ENCODE peak calls at places on chromosomes 3 and 15, in six cellular contexts. One of them, this sample, is unnamed.

GRCh38 chr3:38964646-38965045 is 87.1 kb downstream of the SCN11A start:
- DNase-seq in activated T-cell treated with anti-CD3 and anti-CD28 coated beads, Interleukin-2, amount 50 U/mL, for 24 hours: no peak
- DNase-seq in stomach: no peak
- DNase-seq in stimulated activated CD4-positive, alpha-beta T cell treated with anti-CD3 and anti-CD28 coated beads, Interleukin-15, amount 100 ng/mL, for 1 hour: no peak
- DNase-seq in uterus: no peak
- DNase-seq in spleen: no peak
- DNase-seq in this sample: no peak

GRCh38 chr3:55859305-55859704 is 372.2 kb upstream of the WNT5A start:
- DNase-seq in activated T-cell treated with anti-CD3 and anti-CD28 coated beads, Interleukin-2, amount 50 U/mL, for 24 hours: no peak
- DNase-seq in stomach: no peak
- DNase-seq in stimulated activated CD4-positive, alpha-beta T cell treated with anti-CD3 and anti-CD28 coated beads, Interleukin-15, amount 100 ng/mL, for 1 hour: no peak
- DNase-seq in uterus: no peak
- DNase-seq in spleen: no peak
- DNase-seq in this sample: no peak

GRCh38 chr3:117195034-117195433 is 485.5 kb downstream of the TUSC7 start:
- DNase-seq in activated T-cell treated with anti-CD3 and anti-CD28 coated beads, Interleukin-2, amount 50 U/mL, for 24 hours: no peak
- DNase-seq in stomach: no peak
- DNase-seq in stimulated activated CD4-positive, alpha-beta T cell treated with anti-CD3 and anti-CD28 coated beads, Interleukin-15, amount 100 ng/mL, for 1 hour: no peak
- DNase-seq in uterus: no peak
- DNase-seq in spleen: no peak
- DNase-seq in this sample: no peak

GRCh38 chr3:27368831-27369607 is at the start of gene NEK10:
- DNase-seq in activated T-cell treated with anti-CD3 and anti-CD28 coated beads, Interleukin-2, amount 50 U/mL, for 24 hours: peak; percentile 93
- DNase-seq in stomach: peak; percentile 94
- DNase-seq in stimulated activated CD4-positive, alpha-beta T cell treated with anti-CD3 and anti-CD28 coated beads, Interleukin-15, amount 100 ng/mL, for 1 hour: peak; percentile 76
- DNase-seq in uterus: peak; percentile 81
- DNase-seq in spleen: peak; percentile 96
- DNase-seq in this sample: peak; percentile 93

GRCh38 chr3:126542340-126543241 is 16.1 kb downstream of the C3orf22 start:
- DNase-seq in activated T-cell treated with anti-CD3 and anti-CD28 coated beads, Interleukin-2, amount 50 U/mL, for 24 hours: peak; percentile 12
- DNase-seq in stomach: peak; percentile 11
- DNase-seq in stimulated activated CD4-positive, alpha-beta T cell treated with anti-CD3 and anti-CD28 coated beads, Interleukin-15, amount 100 ng/mL, for 1 hour: no peak
- DNase-seq in uterus: peak; percentile 9
- DNase-seq in spleen: peak; percentile 74
- DNase-seq in this sample: peak; percentile 11

GRCh38 chr3:13877911-13878710 is 1.8 kb downstream of the WNT7A start:
- DNase-seq in activated T-cell treated with anti-CD3 and anti-CD28 coated beads, Interleukin-2, amount 50 U/mL, for 24 hours: peak; percentile 45
- DNase-seq in stomach: no peak
- DNase-seq in stimulated activated CD4-positive, alpha-beta T cell treated with anti-CD3 and anti-CD28 coated beads, Interleukin-15, amount 100 ng/mL, for 1 hour: no peak
- DNase-seq in uterus: no peak
- DNase-seq in spleen: no peak
- DNase-seq in this sample: no peak

GRCh38 chr3:186653984-186654383 is 11.8 kb upstream of the HRG start:
- DNase-seq in activated T-cell treated with anti-CD3 and anti-CD28 coated beads, Interleukin-2, amount 50 U/mL, for 24 hours: no peak
- DNase-seq in stomach: no peak
- DNase-seq in stimulated activated CD4-positive, alpha-beta T cell treated with anti-CD3 and anti-CD28 coated beads, Interleukin-15, amount 100 ng/mL, for 1 hour: no peak
- DNase-seq in uterus: no peak
- DNase-seq in spleen: no peak
- DNase-seq in this sample: no peak

GRCh38 chr3:53554559-53555511 is 60.4 kb downstream of the CACNA1D start:
- DNase-seq in activated T-cell treated with anti-CD3 and anti-CD28 coated beads, Interleukin-2, amount 50 U/mL, for 24 hours: no peak
- DNase-seq in stomach: no peak
- DNase-seq in stimulated activated CD4-positive, alpha-beta T cell treated with anti-CD3 and anti-CD28 coated beads, Interleukin-15, amount 100 ng/mL, for 1 hour: no peak
- DNase-seq in uterus: no peak
- DNase-seq in spleen: no peak
- DNase-seq in this sample: no peak

GRCh38 chr15:66595332-66595731 is 29.5 kb upstream of the LCTL start:
- DNase-seq in activated T-cell treated with anti-CD3 and anti-CD28 coated beads, Interleukin-2, amount 50 U/mL, for 24 hours: no peak
- DNase-seq in stomach: no peak
- DNase-seq in stimulated activated CD4-positive, alpha-beta T cell treated with anti-CD3 and anti-CD28 coated beads, Interleukin-15, amount 100 ng/mL, for 1 hour: no peak
- DNase-seq in uterus: no peak
- DNase-seq in spleen: no peak
- DNase-seq in this sample: no peak

GRCh38 chr3:121793078-121793477 is 41.8 kb downstream of the IQCB1 start:
- DNase-seq in activated T-cell treated with anti-CD3 and anti-CD28 coated beads, Interleukin-2, amount 50 U/mL, for 24 hours: no peak
- DNase-seq in stomach: no peak
- DNase-seq in stimulated activated CD4-positive, alpha-beta T cell treated with anti-CD3 and anti-CD28 coated beads, Interleukin-15, amount 100 ng/mL, for 1 hour: no peak
- DNase-seq in uterus: no peak
- DNase-seq in spleen: no peak
- DNase-seq in this sample: no peak

GRCh38 chr15:88375234-88375926 is 91.8 kb downstream of the MRPL46 start:
- DNase-seq in activated T-cell treated with anti-CD3 and anti-CD28 coated beads, Interleukin-2, amount 50 U/mL, for 24 hours: no peak
- DNase-seq in stomach: no peak
- DNase-seq in stimulated activated CD4-positive, alpha-beta T cell treated with anti-CD3 and anti-CD28 coated beads, Interleukin-15, amount 100 ng/mL, for 1 hour: no peak
- DNase-seq in uterus: peak; percentile 39
- DNase-seq in spleen: no peak
- DNase-seq in this sample: no peak

GRCh38 chr3:100073555-100074307 is 40.6 kb downstream of the FILIP1L start:
- DNase-seq in activated T-cell treated with anti-CD3 and anti-CD28 coated beads, Interleukin-2, amount 50 U/mL, for 24 hours: no peak
- DNase-seq in stomach: no peak
- DNase-seq in stimulated activated CD4-positive, alpha-beta T cell treated with anti-CD3 and anti-CD28 coated beads, Interleukin-15, amount 100 ng/mL, for 1 hour: no peak
- DNase-seq in uterus: peak; percentile 59
- DNase-seq in spleen: no peak
- DNase-seq in this sample: no peak

GRCh38 chr15:98410328-98410727 is 238.0 kb upstream of the IGF1R start:
- DNase-seq in activated T-cell treated with anti-CD3 and anti-CD28 coated beads, Interleukin-2, amount 50 U/mL, for 24 hours: no peak
- DNase-seq in stomach: no peak
- DNase-seq in stimulated activated CD4-positive, alpha-beta T cell treated with anti-CD3 and anti-CD28 coated beads, Interleukin-15, amount 100 ng/mL, for 1 hour: no peak
- DNase-seq in uterus: no peak
- DNase-seq in spleen: no peak
- DNase-seq in this sample: no peak

GRCh38 chr3:61561374-61562041 is at the start of gene PTPRG:
- DNase-seq in activated T-cell treated with anti-CD3 and anti-CD28 coated beads, Interleukin-2, amount 50 U/mL, for 24 hours: peak; percentile 34
- DNase-seq in stomach: peak; percentile 90
- DNase-seq in stimulated activated CD4-positive, alpha-beta T cell treated with anti-CD3 and anti-CD28 coated beads, Interleukin-15, amount 100 ng/mL, for 1 hour: no peak
- DNase-seq in uterus: peak; percentile 91
- DNase-seq in spleen: peak; percentile 79
- DNase-seq in this sample: peak; percentile 88

GRCh38 chr3:52350436-52350835 is 34.3 kb downstream of the DNAH1 start:
- DNase-seq in activated T-cell treated with anti-CD3 and anti-CD28 coated beads, Interleukin-2, amount 50 U/mL, for 24 hours: no peak
- DNase-seq in stomach: no peak
- DNase-seq in stimulated activated CD4-positive, alpha-beta T cell treated with anti-CD3 and anti-CD28 coated beads, Interleukin-15, amount 100 ng/mL, for 1 hour: no peak
- DNase-seq in uterus: no peak
- DNase-seq in spleen: peak; percentile 34
- DNase-seq in this sample: no peak

GRCh38 chr3:14768881-14769280 is 49.9 kb upstream of the FGD5 start:
- DNase-seq in activated T-cell treated with anti-CD3 and anti-CD28 coated beads, Interleukin-2, amount 50 U/mL, for 24 hours: peak; percentile 20
- DNase-seq in stomach: no peak
- DNase-seq in stimulated activated CD4-positive, alpha-beta T cell treated with anti-CD3 and anti-CD28 coated beads, Interleukin-15, amount 100 ng/mL, for 1 hour: no peak
- DNase-seq in uterus: no peak
- DNase-seq in spleen: peak; percentile 38
- DNase-seq in this sample: no peak

GRCh38 chr15:44489464-44489863 is 47.5 kb upstream of the EIF3J start:
- DNase-seq in activated T-cell treated with anti-CD3 and anti-CD28 coated beads, Interleukin-2, amount 50 U/mL, for 24 hours: no peak
- DNase-seq in stomach: no peak
- DNase-seq in stimulated activated CD4-positive, alpha-beta T cell treated with anti-CD3 and anti-CD28 coated beads, Interleukin-15, amount 100 ng/mL, for 1 hour: no peak
- DNase-seq in uterus: no peak
- DNase-seq in spleen: no peak
- DNase-seq in this sample: no peak

GRCh38 chr3:159825216-159825854 is 163.3 kb upstream of the IL12A start:
- DNase-seq in activated T-cell treated with anti-CD3 and anti-CD28 coated beads, Interleukin-2, amount 50 U/mL, for 24 hours: no peak
- DNase-seq in stomach: no peak
- DNase-seq in stimulated activated CD4-positive, alpha-beta T cell treated with anti-CD3 and anti-CD28 coated beads, Interleukin-15, amount 100 ng/mL, for 1 hour: no peak
- DNase-seq in uterus: no peak
- DNase-seq in spleen: no peak
- DNase-seq in this sample: no peak

GRCh38 chr3:150237490-150237889 is 170.6 kb upstream of the TSC22D2 start:
- DNase-seq in activated T-cell treated with anti-CD3 and anti-CD28 coated beads, Interleukin-2, amount 50 U/mL, for 24 hours: no peak
- DNase-seq in stomach: no peak
- DNase-seq in stimulated activated CD4-positive, alpha-beta T cell treated with anti-CD3 and anti-CD28 coated beads, Interleukin-15, amount 100 ng/mL, for 1 hour: no peak
- DNase-seq in uterus: peak; percentile 71
- DNase-seq in spleen: no peak
- DNase-seq in this sample: no peak

GRCh38 chr3:170180107-170180951 is 1.2 kb downstream of the PHC3 start:
- DNase-seq in activated T-cell treated with anti-CD3 and anti-CD28 coated beads, Interleukin-2, amount 50 U/mL, for 24 hours: peak; percentile 39
- DNase-seq in stomach: peak; percentile 38
- DNase-seq in stimulated activated CD4-positive, alpha-beta T cell treated with anti-CD3 and anti-CD28 coated beads, Interleukin-15, amount 100 ng/mL, for 1 hour: no peak
- DNase-seq in uterus: no peak
- DNase-seq in spleen: no peak
- DNase-seq in this sample: peak; percentile 25

GRCh38 chr15:66115568-66116206 is 137.9 kb downstream of the MEGF11 start:
- DNase-seq in activated T-cell treated with anti-CD3 and anti-CD28 coated beads, Interleukin-2, amount 50 U/mL, for 24 hours: peak; percentile 36
- DNase-seq in stomach: no peak
- DNase-seq in stimulated activated CD4-positive, alpha-beta T cell treated with anti-CD3 and anti-CD28 coated beads, Interleukin-15, amount 100 ng/mL, for 1 hour: no peak
- DNase-seq in uterus: no peak
- DNase-seq in spleen: peak; percentile 61
- DNase-seq in this sample: peak; percentile 25

GRCh38 chr3:22296641-22297040 is 545.6 kb upstream of the ZNF385D start:
- DNase-seq in activated T-cell treated with anti-CD3 and anti-CD28 coated beads, Interleukin-2, amount 50 U/mL, for 24 hours: no peak
- DNase-seq in stomach: no peak
- DNase-seq in stimulated activated CD4-positive, alpha-beta T cell treated with anti-CD3 and anti-CD28 coated beads, Interleukin-15, amount 100 ng/mL, for 1 hour: no peak
- DNase-seq in uterus: no peak
- DNase-seq in spleen: no peak
- DNase-seq in this sample: no peak

GRCh38 chr3:45560270-45561020 is 34.1 kb upstream of the LIMD1 start:
- DNase-seq in activated T-cell treated with anti-CD3 and anti-CD28 coated beads, Interleukin-2, amount 50 U/mL, for 24 hours: no peak
- DNase-seq in stomach: peak; percentile 28
- DNase-seq in stimulated activated CD4-positive, alpha-beta T cell treated with anti-CD3 and anti-CD28 coated beads, Interleukin-15, amount 100 ng/mL, for 1 hour: no peak
- DNase-seq in uterus: peak; percentile 75
- DNase-seq in spleen: no peak
- DNase-seq in this sample: peak; percentile 42

GRCh38 chr3:113063126-113063894 is 72.5 kb downstream of the GTPBP8 start:
- DNase-seq in activated T-cell treated with anti-CD3 and anti-CD28 coated beads, Interleukin-2, amount 50 U/mL, for 24 hours: no peak
- DNase-seq in stomach: no peak
- DNase-seq in stimulated activated CD4-positive, alpha-beta T cell treated with anti-CD3 and anti-CD28 coated beads, Interleukin-15, amount 100 ng/mL, for 1 hour: no peak
- DNase-seq in uterus: no peak
- DNase-seq in spleen: no peak
- DNase-seq in this sample: no peak

GRCh38 chr15:77497942-77498361 is 77.3 kb downstream of the HMG20A start:
- DNase-seq in activated T-cell treated with anti-CD3 and anti-CD28 coated beads, Interleukin-2, amount 50 U/mL, for 24 hours: no peak
- DNase-seq in stomach: no peak
- DNase-seq in stimulated activated CD4-positive, alpha-beta T cell treated with anti-CD3 and anti-CD28 coated beads, Interleukin-15, amount 100 ng/mL, for 1 hour: no peak
- DNase-seq in uterus: peak; percentile 37
- DNase-seq in spleen: no peak
- DNase-seq in this sample: no peak